ENCODE peak calls at places on chromosomes 16 and 17, in nine cellular contexts. L, U, B, P, J, G, M, A and X are unnamed samples.

GRCh38 chr17:77602883-77603640 is 355.4 kb upstream of the TNRC6C start:
- DNase-seq in J (no peak), U (no peak), A (no peak), P (no peak), B (no peak), M (peak; percentile 39), L (no peak), G (no peak), X (no peak)

GRCh38 chr17:72117470-72117747 is 3.4 kb upstream of the SOX9 start:
- DNase-seq in G (no peak), U (no peak), P (no peak), J (no peak), M (no peak), B (no peak), A (no peak), L (no peak), X (no peak)

GRCh38 chr17:15882777-15883176 is 62.2 kb upstream of the ADORA2B start:
- DNase-seq in A (no peak), U (no peak), J (no peak), P (no peak), M (no peak), L (no peak), B (no peak), G (no peak), X (no peak)

GRCh38 chr17:68598545-68598961 is 2.6 kb downstream of the FAM20A start:
- DNase-seq in L (no peak), J (no peak), P (no peak), G (no peak), M (no peak), A (no peak), U (no peak), B (no peak), X (no peak)

GRCh38 chr16:83143788-83144187 is 517.0 kb downstream of the CDH13 start:
- DNase-seq in G (no peak), A (no peak), M (no peak), B (peak; percentile 9), J (no peak), P (no peak), U (no peak), L (no peak), X (no peak)

GRCh38 chr16:46787909-46788308 is 39.8 kb upstream of the MYLK3 start:
- DNase-seq in P (no peak), B (no peak), M (no peak), L (no peak), A (no peak), G (no peak), U (no peak), J (no peak), X (no peak)

GRCh38 chr17:29561541-29562517 is 5.0 kb downstream of the ABHD15 start:
- DNase-seq in J (peak; percentile 16), G (no peak), P (no peak), M (peak; percentile 65), U (no peak), L (no peak), B (no peak), A (no peak), X (no peak)

GRCh38 chr17:61260061-61260797 is 139.4 kb upstream of the TBX2 start:
- DNase-seq in A (no peak), G (no peak), L (no peak), M (no peak), B (no peak), J (no peak), U (no peak), P (no peak), X (no peak)

GRCh38 chr17:31548709-31549108 is 157.2 kb downstream of the RAB11FIP4 start:
- DNase-seq in U (no peak), G (no peak), L (no peak), A (no peak), M (no peak), P (no peak), J (no peak), B (no peak), X (no peak)

GRCh38 chr16:73213761-73214480 is 166.0 kb upstream of the ZFHX3 start:
- DNase-seq in U (no peak), M (no peak), P (no peak), J (no peak), G (no peak), B (no peak), A (no peak), L (no peak), X (no peak)

GRCh38 chr16:86033016-86033474 is 134.1 kb downstream of the IRF8 start:
- DNase-seq in G (no peak), U (no peak), L (no peak), M (peak; percentile 62), B (peak; percentile 78), P (no peak), J (no peak), A (peak; percentile 65), X (no peak)

GRCh38 chr17:83080641-83081560 is 1.5 kb downstream of the METRNL start:
- DNase-seq in A (no peak), G (peak; percentile 60), B (peak; percentile 56), L (peak; percentile 55), J (no peak), M (peak; percentile 84), P (peak; percentile 47), U (peak; percentile 44), X (peak; percentile 28)

GRCh38 chr16:87017388-87018012 is 299.7 kb downstream of the C16orf95 start:
- DNase-seq in B (peak; percentile 51), P (no peak), L (no peak), M (no peak), G (no peak), U (no peak), A (no peak), J (no peak), X (no peak)

GRCh38 chr17:46885956-46886663 is 34.7 kb downstream of the WNT9B start:
- DNase-seq in A (no peak), P (no peak), U (no peak), B (no peak), M (no peak), G (no peak), L (no peak), J (no peak), X (no peak)